ENCODE peak calls at places on chromosomes 12 and 14, in nine cellular contexts. J, A, S, K, R, W, C, G and D are unnamed samples. For H3K27me3, the result is how much of the 10 kb centered on the place peaks cover.

GRCh38 chr12:113260127-113260526 is 38.9 kb downstream of the TPCN1 start:
- DNase-seq in W (no peak), C (no peak), J (no peak), R (no peak), S (no peak), K (no peak), A (no peak), G (no peak), D (no peak)

GRCh38 chr12:40034712-40035111 is 71.2 kb downstream of the SLC2A13 start:
- DNase-seq in R (no peak), J (no peak), K (no peak), S (no peak), W (no peak), C (no peak), A (no peak), G (no peak), D (no peak)

GRCh38 chr12:116161588-116161987 is 115.9 kb downstream of the MED13L start:
- DNase-seq in W (no peak), S (no peak), C (no peak), K (no peak), G (peak), A (no peak), J (no peak), R (no peak), D (no peak)

GRCh38 chr12:121573949-121574520 is 6.8 kb downstream of the KDM2B start:
- DNase-seq in K (no peak), C (no peak), W (no peak), A (no peak), R (no peak), G (no peak), S (no peak), J (no peak), D (no peak)

GRCh38 chr14:57508756-57509155 is 15.1 kb upstream of the CCDC198 start:
- DNase-seq in G (no peak), A (no peak), J (no peak), R (no peak), S (no peak), W (no peak), C (no peak), K (no peak), D (no peak)

GRCh38 chr14:105944632-105945610 is 418.5 kb downstream of the TMEM121 start:
- DNase-seq in S (peak), A (no peak), R (no peak), K (peak), W (no peak), J (no peak), G (peak), C (peak), D (peak)

GRCh38 chr14:52590318-52590717 is 37.7 kb downstream of the GPR137C start:
- DNase-seq in J (no peak), W (no peak), S (no peak), R (no peak), K (no peak), G (no peak), A (no peak), C (no peak), D (no peak)

GRCh38 chr14:79914595-79914994 is 296.7 kb downstream of the DIO2 start:
- DNase-seq in A (no peak), R (no peak), S (no peak), G (no peak), J (no peak), W (no peak), C (no peak), K (no peak), D (no peak)

GRCh38 chr12:53279283-53279869 is 11.3 kb downstream of the ESPL1 start:
- DNase-seq in A (no peak), W (no peak), K (no peak), S (no peak), C (no peak), J (no peak), G (no peak), R (no peak), D (no peak)

GRCh38 chr14:61694039-61694438 is 1.3 kb upstream of the HIF1A start:
- DNase-seq in K (no peak), J (no peak), R (no peak), W (no peak), A (no peak), S (no peak), C (no peak), G (no peak), D (no peak)

GRCh38 chr14:61698216-61698980 is 3.1 kb downstream of the HIF1A start:
- DNase-seq in A (no peak), J (no peak), G (no peak), R (peak), W (no peak), S (no peak), K (no peak), C (no peak), D (no peak)

GRCh38 chr14:61696753-61697318 is 1.5 kb downstream of the HIF1A start:
- DNase-seq in R (no peak), S (no peak), K (no peak), C (no peak), G (no peak), A (no peak), W (no peak), J (no peak), D (no peak)

GRCh38 chr14:61695695-61696527 is 598 bp downstream of the HIF1A start:
- DNase-seq in G (peak), J (peak), S (peak), W (peak), C (peak), R (peak), K (peak), A (peak), D (peak)

DNA sequence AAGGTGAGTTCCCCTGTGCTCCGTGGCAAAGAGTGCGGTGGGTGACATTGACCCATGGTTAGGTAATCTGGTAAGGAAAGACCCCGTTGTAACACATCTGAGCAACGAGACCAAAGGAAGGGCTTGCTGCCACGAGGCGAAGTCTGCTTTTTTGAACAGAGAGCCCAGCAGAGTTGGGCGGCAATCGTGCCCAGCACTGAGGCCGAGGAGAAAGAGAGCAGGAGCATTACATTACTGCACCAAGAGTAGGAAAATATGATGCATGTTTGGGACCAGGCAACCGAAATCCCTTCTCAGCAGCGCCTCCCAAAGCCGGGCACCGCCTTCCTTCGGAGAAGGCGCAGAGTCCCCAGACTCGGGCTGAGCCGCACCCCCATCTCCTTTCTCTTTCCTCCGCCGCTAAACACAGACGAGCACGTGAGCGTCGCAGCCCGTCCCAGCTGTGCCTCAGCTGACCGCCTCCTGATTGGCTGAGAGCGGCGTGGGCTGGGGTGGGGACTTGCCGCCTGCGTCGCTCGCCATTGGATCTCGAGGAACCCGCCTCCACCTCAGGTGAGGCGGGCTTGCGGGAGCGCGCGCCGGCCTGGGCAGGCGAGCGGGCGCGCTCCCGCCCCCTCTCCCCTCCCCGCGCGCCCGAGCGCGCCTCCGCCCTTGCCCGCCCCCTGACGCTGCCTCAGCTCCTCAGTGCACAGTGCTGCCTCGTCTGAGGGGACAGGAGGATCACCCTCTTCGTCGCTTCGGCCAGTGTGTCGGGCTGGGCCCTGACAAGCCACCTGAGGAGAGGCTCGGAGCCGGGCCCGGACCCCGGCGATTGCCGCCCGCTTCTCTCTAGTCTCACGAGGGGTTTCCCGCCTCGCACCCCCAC is at the start of gene HIF1A:
- DNase-seq in G (peak), K (peak), S (peak), R (peak), W (peak), C (peak), J (peak), A (peak), D (peak)
- TF ChIP-seq CTCF in G (peak), K (no peak), S (no peak), R (peak), W (peak), C (no peak), J (no peak), A (no peak), D (no peak)

GRCh38 chr12:21881950-21882349 is 59.3 kb downstream of the ABCC9 start:
- DNase-seq in R (no peak), C (no peak), J (no peak), S (no peak), A (peak), K (no peak), G (no peak), W (no peak), D (no peak)
- H3K27ac ChIP-seq in R (no peak), C (no peak), J (no peak), S (no peak), A (peak), K (peak), G (no peak), W (no peak), D (no peak)

GRCh38 chr12:49342914-49343731 is 3.6 kb upstream of the DNAJC22 start:
- DNase-seq in J (no peak), W (no peak), K (no peak), C (no peak), S (peak), G (no peak), A (no peak), R (no peak), D (no peak)
- H3K27me3 ChIP-seq in J (under half), W (half or more), K (under half), C (under half), S (under half), G (under half), A (under half), R (half or more), D (half or more)

GRCh38 chr12:15584366-15585041 is 204.7 kb downstream of the EPS8 start:
- DNase-seq in W (peak), R (peak), K (no peak), J (no peak), C (no peak), A (peak), S (no peak), G (peak), D (no peak)
- TF ChIP-seq CTCF in W (peak), R (peak), K (peak), J (peak), C (peak), A (peak), S (peak), G (peak), D (peak)

GRCh38 chr14:20801726-20802125 is 918 bp downstream of the RNASE1 start:
- DNase-seq in W (no peak), S (peak), R (no peak), A (no peak), K (peak), G (no peak), J (no peak), C (no peak), D (no peak)
- H3K27ac ChIP-seq in W (no peak), S (peak), R (no peak), A (peak), K (peak), G (no peak), J (peak), C (peak), D (no peak)

GRCh38 chr14:94771191-94771905 is 1.4 kb upstream of the GSC start:
- DNase-seq in K (no peak), S (no peak), A (no peak), W (no peak), J (no peak), G (no peak), R (no peak), C (no peak), D (no peak)
- H3K27me3 ChIP-seq in K (under half), S (under half), A (half or more), W (half or more), J (under half), G (under half), R (half or more), C (half or more), D (half or more)

DNA sequence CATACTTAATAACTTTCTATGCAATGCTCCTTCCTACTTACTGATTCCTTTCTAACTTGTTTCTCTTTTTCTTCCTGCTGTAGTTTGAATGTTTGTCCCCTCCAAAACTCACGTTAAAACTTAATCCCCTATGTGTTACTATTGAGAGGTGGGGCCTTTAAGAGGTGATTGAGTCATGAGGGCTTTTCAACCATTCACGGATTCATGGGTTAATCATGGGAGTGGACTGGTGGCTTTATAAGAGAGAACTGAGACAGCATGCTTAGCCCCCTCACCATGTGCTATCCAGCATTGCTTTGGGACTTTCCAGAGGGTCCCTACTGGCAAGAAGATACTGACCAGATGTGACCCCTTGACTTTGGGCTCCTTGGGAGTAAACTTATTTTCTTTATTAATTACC is 66.0 kb upstream of the TRIM9 start:
- DNase-seq in C (no peak), S (no peak), R (no peak), A (no peak), G (no peak), J (no peak), K (no peak), W (no peak), D (no peak)
- TF ChIP-seq CTCF in C (no peak), S (no peak), R (no peak), A (no peak), G (no peak), J (no peak), K (no peak), W (no peak), D (no peak)

GRCh38 chr14:95305940-95306339 is 13.8 kb downstream of the CLMN start:
- DNase-seq in J (no peak), K (no peak), C (no peak), G (no peak), A (no peak), R (no peak), S (no peak), W (no peak), D (no peak)

GRCh38 chr14:95303552-95303951 is 16.2 kb downstream of the CLMN start:
- DNase-seq in A (no peak), J (no peak), R (no peak), S (no peak), W (no peak), G (no peak), K (no peak), C (no peak), D (no peak)

GRCh38 chr14:95304342-95304741 is 15.4 kb downstream of the CLMN start:
- DNase-seq in W (no peak), C (no peak), R (no peak), G (no peak), K (no peak), J (no peak), A (no peak), S (no peak), D (no peak)

GRCh38 chr14:95303107-95303506 is 16.6 kb downstream of the CLMN start:
- DNase-seq in K (no peak), S (no peak), W (no peak), J (no peak), C (no peak), G (no peak), A (no peak), R (no peak), D (no peak)

GRCh38 chr14:95305145-95305544 is 14.6 kb downstream of the CLMN start:
- DNase-seq in R (no peak), W (no peak), J (no peak), C (no peak), K (no peak), A (no peak), G (no peak), S (no peak), D (no peak)
- H3K27ac ChIP-seq in R (no peak), W (no peak), J (peak), C (no peak), K (no peak), A (no peak), G (no peak), S (no peak), D (no peak)

DNA sequence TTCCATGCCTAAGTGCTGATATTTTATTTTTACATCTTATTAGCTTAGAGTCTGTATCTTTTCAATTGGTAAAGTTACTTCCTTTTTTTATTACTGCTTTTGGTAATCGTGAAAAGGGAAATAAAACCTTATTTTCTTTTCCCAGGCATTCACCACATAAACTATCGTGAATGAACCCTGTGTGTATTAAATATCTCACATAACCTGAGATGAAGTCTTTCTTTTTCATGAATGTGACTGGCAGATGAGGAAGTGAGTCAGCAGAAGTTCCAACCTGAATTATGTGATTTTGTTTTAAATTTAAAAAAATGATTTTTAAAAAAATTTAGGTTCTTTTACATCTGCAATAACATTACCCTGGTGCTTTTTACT is 26.0 kb downstream of the MYBPC1 start:
- DNase-seq in A (no peak), W (no peak), R (no peak), K (no peak), C (no peak), J (no peak), S (no peak), G (no peak), D (no peak)
- H3K27me3 ChIP-seq in A (under half), W (under half), R (half or more), K (under half), C (under half), J (under half), S (under half), G (under half), D (under half)